ENCODE peak calls at places on chromosomes 13 and 19, in four cellular contexts. D, A, L and I are unnamed samples.

GRCh38 chr13:60329221-60329983 is 67.6 kb upstream of the TDRD3 start:
- DNase-seq in D (no peak), A (peak), L (no peak), I (no peak)

GRCh38 chr13:28531956-28532225 is 37.0 kb upstream of the FLT1 start:
- DNase-seq in D (no peak), A (no peak), L (no peak), I (no peak)

GRCh38 chr19:5891938-5892771 is 11.4 kb downstream of the NDUFA11 start:
- DNase-seq in D (peak), A (peak), L (no peak), I (no peak)

GRCh38 chr13:25473864-25474263 is 102.1 kb downstream of the ATP8A2 start:
- DNase-seq in D (no peak), A (no peak), L (no peak), I (no peak)

GRCh38 chr19:49071860-49072547 is 495 bp downstream of the KCNA7 start:
- DNase-seq in D (peak), A (no peak), L (no peak), I (no peak)

GRCh38 chr19:1901940-1902404 is 3.2 kb upstream of the ADAT3 start:
- DNase-seq in D (no peak), A (no peak), L (no peak), I (no peak)

GRCh38 chr19:47798904-47799266 is 5.5 kb downstream of the TPRX1 start:
- DNase-seq in D (no peak), A (no peak), L (no peak), I (no peak)

GRCh38 chr13:44971656-44972595 is 17.3 kb downstream of the NUFIP1 start:
- DNase-seq in D (no peak), A (no peak), L (no peak), I (no peak)

GRCh38 chr13:98842074-98842473 is 89.6 kb upstream of the SLC15A1 start:
- DNase-seq in D (no peak), A (no peak), L (no peak), I (no peak)

GRCh38 chr13:36848228-36848982 is 29.4 kb downstream of the RFXAP start:
- DNase-seq in D (no peak), A (peak), L (no peak), I (no peak)

GRCh38 chr13:98482476-98483444 is 94.1 kb downstream of the STK24 start:
- DNase-seq in D (peak), A (peak), L (no peak), I (no peak)

GRCh38 chr19:16470911-16471811 is 609 bp downstream of the EPS15L1 start:
- DNase-seq in D (peak), A (peak), L (no peak), I (no peak)

GRCh38 chr19:40191836-40192646 is 815 bp downstream of the MAP3K10 start:
- DNase-seq in D (peak), A (peak), L (no peak), I (no peak)

GRCh38 chr13:28542804-28543203 is 47.9 kb upstream of the FLT1 start:
- DNase-seq in D (no peak), A (no peak), L (no peak), I (no peak)

GRCh38 chr19:10593820-10594637 is 6.9 kb upstream of the AP1M2 start:
- DNase-seq in D (no peak), A (no peak), L (no peak), I (no peak)

GRCh38 chr19:5801796-5802616 is 2.9 kb upstream of the NRTN start:
- DNase-seq in D (no peak), A (peak), L (no peak), I (no peak)

GRCh38 chr13:28110414-28110813 is 10.0 kb upstream of the FLT3 start:
- DNase-seq in D (no peak), A (no peak), L (no peak), I (no peak)

GRCh38 chr13:83515267-83515666 is 367.0 kb downstream of the SLITRK1 start:
- DNase-seq in D (no peak), A (peak), L (peak), I (no peak)

GRCh38 chr13:43878897-43879322 is 630 bp downstream of the CCDC122 start:
- DNase-seq in D (peak), A (peak), L (no peak), I (no peak)

GRCh38 chr19:54420383-54421168 is 5.3 kb downstream of the TTYH1 start:
- DNase-seq in D (peak), A (peak), L (no peak), I (no peak)

GRCh38 chr13:94128430-94128829 is 351.1 kb downstream of the DCT start:
- DNase-seq in D (no peak), A (peak), L (no peak), I (no peak)

GRCh38 chr13:100131863-100132574 is 43.1 kb downstream of the PCCA start:
- DNase-seq in D (no peak), A (peak), L (peak), I (no peak)

GRCh38 chr13:110907951-110908898 is 6.6 kb downstream of the ANKRD10 start:
- DNase-seq in D (no peak), A (peak), L (no peak), I (no peak)

GRCh38 chr19:53951436-53951835 is 11.3 kb upstream of the CACNG8 start:
- DNase-seq in D (no peak), A (no peak), L (no peak), I (no peak)

GRCh38 chr19:14368011-14368513 is 13.2 kb upstream of the ADGRE5 start:
- DNase-seq in D (no peak), A (peak), L (no peak), I (no peak)

GRCh38 chr19:33171916-33172359 is 22.2 kb upstream of the LRP3 start:
- DNase-seq in D (no peak), A (no peak), L (no peak), I (no peak)

GRCh38 chr19:33177417-33177976 is 16.6 kb upstream of the LRP3 start:
- DNase-seq in D (peak), A (no peak), L (no peak), I (peak)

GRCh38 chr13:105982219-105982618 is 553.2 kb downstream of the EFNB2 start:
- DNase-seq in D (no peak), A (no peak), L (no peak), I (no peak)

GRCh38 chr19:6026390-6026897 is 48.5 kb upstream of the RANBP3 start:
- DNase-seq in D (peak), A (no peak), L (no peak), I (no peak)

GRCh38 chr13:19622189-19622588 is 11.3 kb upstream of the MPHOSPH8 start:
- DNase-seq in D (no peak), A (no peak), L (no peak), I (no peak)

GRCh38 chr19:30060872-30061556 is 119.0 kb downstream of the URI1 start:
- DNase-seq in D (no peak), A (no peak), L (no peak), I (no peak)

GRCh38 chr19:4474504-4475136 is 2.5 kb downstream of the HDGFL2 start:
- DNase-seq in D (peak), A (peak), L (no peak), I (no peak)